ENCODE peak calls at places on chromosomes 13 and 19, in six cellular contexts. H is K562, T is GM12891, F is HepG2, K is H1, V is GM12878. X is an unnamed sample.

GRCh38 chr13:43058318-43058674 is 34.9 kb downstream of the DNAJC15 start:
- DNase-seq in H (no peak), T (no peak), F (peak), K (no peak), V (no peak), X (no peak)

GRCh38 chr13:43908156-43909126 is 28.7 kb downstream of the LACC1 start:
- DNase-seq in H (no peak), T (no peak), F (peak), K (no peak), V (no peak), X (no peak)

GRCh38 chr19:11191273-11191755 is 6.0 kb downstream of the KANK2 start:
- DNase-seq in H (peak), T (no peak), F (no peak), K (no peak), V (no peak), X (no peak)

GRCh38 chr19:41706741-41707501 is 1.5 kb upstream of the CEACAM5 start:
- DNase-seq in H (peak), T (peak), F (peak), K (peak), V (peak), X (peak)

GRCh38 chr19:6588508-6589345 is 2.2 kb downstream of the CD70 start:
- DNase-seq in H (no peak), T (no peak), F (no peak), K (no peak), V (no peak), X (no peak)

GRCh38 chr13:37647038-37647650 is 48.6 kb upstream of the POSTN start:
- DNase-seq in H (no peak), T (no peak), F (no peak), K (no peak), V (no peak), X (no peak)

GRCh38 chr13:45521292-45521691 is 56.6 kb downstream of the COG3 start:
- DNase-seq in H (no peak), T (no peak), F (no peak), K (no peak), V (no peak), X (no peak)

GRCh38 chr19:56423276-56423984 is 19.3 kb downstream of the ZNF583 start:
- DNase-seq in H (no peak), T (no peak), F (no peak), K (no peak), V (no peak), X (no peak)

GRCh38 chr19:31352782-31353651 is 3.8 kb upstream of the TSHZ3 start:
- DNase-seq in H (no peak), T (no peak), F (no peak), K (no peak), V (no peak), X (no peak)

GRCh38 chr19:18741566-18742121 is 49.5 kb downstream of the COMP start:
- DNase-seq in H (no peak), T (no peak), F (peak), K (no peak), V (no peak), X (no peak)

GRCh38 chr19:17244618-17245534 is 843 bp downstream of the NR2F6 start:
- DNase-seq in H (no peak), T (no peak), F (no peak), K (no peak), V (no peak), X (no peak)

GRCh38 chr19:12838182-12838890 is at the start of gene MAST1:
- DNase-seq in H (peak), T (peak), F (no peak), K (no peak), V (no peak), X (peak)

GRCh38 chr13:94063096-94063495 is 416.4 kb downstream of the DCT start:
- DNase-seq in H (no peak), T (no peak), F (no peak), K (no peak), V (no peak), X (no peak)

GRCh38 chr13:77584111-77584510 is 48.6 kb downstream of the SCEL start:
- DNase-seq in H (no peak), T (no peak), F (no peak), K (no peak), V (no peak), X (no peak)

GRCh38 chr13:46804391-46804815 is 7.4 kb upstream of the ESD start:
- DNase-seq in H (no peak), T (no peak), F (peak), K (no peak), V (no peak), X (no peak)

GRCh38 chr19:49665301-49666119 is at the start of the genes BCL2L12 and IRF3:
- DNase-seq in H (peak), T (peak), F (peak), K (peak), V (peak), X (peak)
- TF ChIP-seq POLR2A in H (peak), T (peak), F (peak), K (no peak), V (peak), X (peak)

GRCh38 chr19:40241809-40242384 is 15.4 kb upstream of the CCNP start:
- DNase-seq in H (no peak), T (no peak), F (no peak), K (no peak), V (no peak), X (no peak)
- TF ChIP-seq POLR2AphosphoS5 in H (no peak), T (no peak), F (no peak), K (no peak), V (no peak), X (no peak)

GRCh38 chr19:20664917-20665781 is 3.8 kb upstream of the ZNF626 start:
- DNase-seq in H (no peak), T (no peak), F (peak), K (no peak), V (no peak), X (no peak)
- TF ChIP-seq TAF1 in H (no peak), T (no peak), F (peak), K (peak), V (no peak), X (no peak)

GRCh38 chr19:8161135-8161646 is 11.8 kb upstream of the FBN3 start:
- DNase-seq in H (peak), T (no peak), F (peak), K (no peak), V (peak), X (no peak)
- TF ChIP-seq POLR2A in H (peak), T (peak), F (peak), K (peak), V (peak), X (no peak)

GRCh38 chr19:4066176-4066606 is 508 bp downstream of the ZBTB7A start:
- DNase-seq in H (no peak), T (no peak), F (no peak), K (no peak), V (no peak), X (no peak)
- TF ChIP-seq POLR2AphosphoS5 in H (peak), T (no peak), F (peak), K (no peak), V (no peak), X (no peak)

DNA sequence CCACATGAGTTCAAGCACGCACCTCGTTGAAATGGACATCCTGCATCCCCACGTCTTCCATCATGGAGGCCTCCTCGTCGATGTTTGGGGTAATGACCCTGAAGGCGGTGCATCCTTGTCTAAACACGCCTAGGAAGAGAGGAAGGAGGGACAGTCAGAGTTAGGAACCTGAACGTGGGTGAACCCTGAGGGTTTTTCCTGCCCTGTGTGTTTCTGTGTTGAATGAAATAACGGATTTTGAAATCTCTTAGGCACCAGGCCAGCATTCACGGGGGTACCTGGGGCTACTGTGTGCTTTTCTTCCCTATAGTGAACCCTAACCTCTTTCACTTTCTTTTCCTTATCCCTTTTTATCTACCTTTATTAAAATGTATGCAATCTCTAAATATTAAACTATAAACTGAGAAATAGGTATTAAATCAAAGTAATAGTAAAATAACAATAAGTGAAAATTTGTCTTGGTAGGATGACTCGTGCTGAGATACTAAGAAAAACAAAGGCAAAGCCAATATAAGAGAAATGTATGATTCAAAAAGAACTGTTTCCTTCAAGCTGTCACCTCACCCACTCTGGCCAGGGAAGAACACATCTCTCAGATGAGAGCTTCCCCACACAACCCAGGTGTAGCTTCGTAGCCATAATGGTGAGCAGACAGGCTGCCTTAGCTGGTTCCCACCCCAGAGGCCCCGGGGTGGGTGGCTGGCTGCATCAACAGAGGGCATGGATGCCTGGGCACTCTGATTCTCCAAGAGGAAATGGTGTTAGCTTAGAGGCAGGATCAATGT is 72.1 kb upstream of the SLC15A1 start:
- DNase-seq in H (no peak), T (no peak), F (no peak), K (no peak), V (no peak), X (no peak)
- TF ChIP-seq TAF1 in H (no peak), T (no peak), F (no peak), K (no peak), V (no peak), X (no peak)

GRCh38 chr19:45886427-45887310 is 728 bp upstream of the IRF2BP1 start:
- DNase-seq in H (peak), T (peak), F (peak), K (no peak), V (peak), X (peak)
- TF ChIP-seq POLR2A in H (peak), T (peak), F (peak), K (peak), V (peak), X (peak)

DNA sequence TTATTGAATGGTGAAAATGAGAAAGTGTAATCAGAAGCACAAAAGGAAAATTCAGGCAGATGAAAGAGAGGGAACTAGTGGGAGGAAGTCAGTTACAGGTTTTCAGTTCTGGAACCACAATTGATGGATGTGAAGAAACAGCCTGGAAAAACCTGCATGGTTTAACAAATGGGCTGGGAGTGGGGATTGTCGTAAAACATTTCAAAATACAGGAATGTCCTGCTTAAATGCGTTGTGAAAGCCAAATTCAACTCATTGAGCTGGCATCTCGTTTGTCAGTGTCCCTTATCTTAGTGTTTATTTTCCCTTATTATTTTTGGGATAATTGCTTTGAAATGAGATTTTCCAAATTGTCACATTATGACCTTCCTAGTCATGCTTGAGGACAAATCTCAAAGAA is 106.5 kb upstream of the RFC3 start:
- DNase-seq in H (no peak), T (no peak), F (no peak), K (no peak), V (no peak), X (no peak)
- TF ChIP-seq POLR2AphosphoS5 in H (no peak), T (no peak), F (no peak), K (no peak), V (no peak), X (no peak)

DNA sequence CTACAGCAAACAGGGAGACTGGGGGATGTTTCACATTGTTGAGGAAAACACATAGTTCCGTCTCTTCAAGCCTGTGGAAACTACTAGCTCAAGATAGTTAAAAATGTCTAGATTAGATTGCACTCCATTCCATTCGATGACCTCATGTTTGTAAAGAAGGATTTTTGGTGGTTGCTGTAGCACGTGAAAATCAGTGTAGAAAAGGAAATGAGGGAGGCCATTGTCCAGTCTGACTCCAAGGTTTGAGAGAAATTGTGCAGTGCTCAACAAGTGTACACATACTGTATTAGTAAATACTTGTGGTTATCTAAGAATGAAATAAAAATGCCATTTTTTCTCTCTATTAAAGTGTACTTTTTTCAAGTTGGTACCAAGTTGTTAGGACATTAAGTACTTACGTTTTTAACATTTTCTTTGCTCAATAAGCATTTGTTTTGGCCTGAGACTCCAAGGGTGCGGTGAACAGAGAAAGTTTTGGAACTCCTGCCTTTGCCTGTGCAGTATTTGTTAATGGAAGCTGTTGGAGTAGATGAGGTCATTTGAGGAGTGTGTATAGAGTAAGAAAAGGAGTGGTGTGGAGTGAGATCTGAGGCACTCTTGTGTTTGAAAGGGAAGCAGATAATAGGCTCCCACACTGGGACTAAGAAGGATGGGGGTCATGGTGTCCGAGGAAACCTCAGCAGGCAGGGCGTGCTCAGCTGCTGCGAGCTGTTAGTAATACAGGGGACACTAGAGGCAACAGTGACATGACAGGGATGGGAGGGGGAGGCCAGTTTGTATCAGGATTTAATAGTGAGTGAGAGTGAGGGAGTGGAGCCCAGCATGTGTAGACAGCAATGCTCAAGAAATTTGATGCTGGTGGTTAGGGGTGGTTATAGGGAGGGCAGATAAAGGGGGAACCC is 4.4 kb downstream of the WASF3 start:
- DNase-seq in H (no peak), T (no peak), F (peak), K (no peak), V (no peak), X (no peak)
- TF ChIP-seq TAF1 in H (no peak), T (no peak), F (no peak), K (no peak), V (no peak), X (no peak)

DNA sequence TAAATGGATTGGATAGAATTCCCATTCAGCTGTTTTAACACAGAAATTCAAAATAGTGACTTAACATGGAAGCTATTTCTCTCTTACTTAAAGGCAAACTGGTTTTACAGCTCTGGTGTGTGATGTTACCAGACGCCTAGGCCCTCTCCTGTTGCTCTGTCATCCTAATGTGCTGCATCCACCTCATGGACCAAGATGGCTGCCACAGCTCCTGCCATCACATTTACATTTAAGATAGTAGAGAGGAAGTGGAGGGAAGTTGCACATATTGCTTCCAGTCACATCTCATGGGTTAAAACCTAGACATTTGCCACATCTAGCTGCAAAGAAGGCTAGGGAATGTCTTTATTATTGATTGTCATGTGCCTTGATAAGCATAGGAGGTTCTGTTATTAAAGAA is 157.5 kb downstream of the OXGR1 start:
- DNase-seq in H (no peak), T (no peak), F (no peak), K (no peak), V (no peak), X (no peak)
- TF ChIP-seq POLR2A in H (no peak), T (no peak), F (no peak), K (no peak), V (no peak), X (no peak)